ENCODE peak calls at places on chromosomes 16 and 17, in six cellular contexts. M is adipocyte, O is WTC11, S is lower lobe of right lung, U is adrenal gland, P is OCI-LY7. K is an unnamed sample.

GRCh38 chr16:62700456-62701280 is 664.4 kb upstream of the CDH8 start:
- DNase-seq in U (no peak), O (no peak), M (no peak), S (no peak), P (no peak), K (no peak)

GRCh38 chr17:44688675-44689491 is 693 bp downstream of the CCDC43 start:
- DNase-seq in M (no peak), S (no peak), O (no peak), U (no peak), P (peak; percentile 11), K (no peak)

GRCh38 chr16:88569614-88569984 is 604 bp upstream of the ZC3H18 start:
- DNase-seq in S (peak; percentile 60), P (no peak), M (no peak), O (peak; percentile 34), U (no peak), K (no peak)

GRCh38 chr16:17277981-17278381 is 192.8 kb downstream of the XYLT1 start:
- DNase-seq in U (peak; percentile 46), O (peak; percentile 62), P (peak; percentile 74), S (no peak), M (peak; percentile 24), K (no peak)

GRCh38 chr17:49825645-49826044 is 22.2 kb downstream of the TAC4 start:
- DNase-seq in O (no peak), U (no peak), M (no peak), P (no peak), S (no peak), K (no peak)

GRCh38 chr17:76867578-76868175 is 527 bp upstream of the MGAT5B start:
- DNase-seq in O (peak; percentile 40), U (no peak), P (peak; percentile 67), S (no peak), M (peak; percentile 33), K (no peak)

GRCh38 chr16:86913886-86914285 is 335.5 kb downstream of the FOXL1 start:
- DNase-seq in U (no peak), S (no peak), P (no peak), M (no peak), O (no peak), K (no peak)

GRCh38 chr17:48241131-48241591 is 133.6 kb downstream of the SNX11 start:
- DNase-seq in U (peak; percentile 40), P (no peak), O (no peak), S (no peak), M (peak; percentile 8), K (no peak)

GRCh38 chr17:57099165-57099564 is 14.1 kb downstream of the AKAP1 start:
- DNase-seq in O (no peak), P (peak; percentile 58), S (no peak), M (no peak), U (no peak), K (no peak)

GRCh38 chr17:72191356-72191755 is 70.5 kb downstream of the SOX9 start:
- DNase-seq in S (no peak), U (no peak), O (no peak), P (no peak), M (no peak), K (no peak)

GRCh38 chr17:49110504-49110903 is 22.1 kb upstream of the B4GALNT2 start:
- DNase-seq in M (no peak), S (no peak), P (no peak), U (no peak), O (no peak), K (no peak)

GRCh38 chr16:67364610-67365256 is 28.6 kb downstream of the TPPP3 start:
- DNase-seq in U (no peak), S (no peak), O (no peak), P (no peak), M (no peak), K (no peak)

GRCh38 chr16:296276-296675 is 13.3 kb downstream of the PDIA2 start:
- DNase-seq in U (no peak), P (no peak), M (no peak), S (no peak), O (no peak), K (no peak)

GRCh38 chr16:14405611-14406537 is 224.2 kb downstream of the PARN start:
- DNase-seq in P (peak; percentile 78), U (no peak), M (peak; percentile 35), O (peak; percentile 96), S (no peak), K (no peak)

GRCh38 chr17:79010304-79010646 is 711 bp upstream of the CANT1 start:
- DNase-seq in O (no peak), M (no peak), S (no peak), P (no peak), U (no peak), K (no peak)

GRCh38 chr17:64099543-64099942 is 30.4 kb downstream of the ERN1 start:
- DNase-seq in S (no peak), P (no peak), M (no peak), O (no peak), U (no peak), K (no peak)

GRCh38 chr17:2709173-2709661 is 2.3 kb downstream of the CLUH start:
- DNase-seq in U (peak; percentile 83), O (no peak), S (peak; percentile 81), P (peak; percentile 68), M (no peak), K (peak; percentile 69)

K was measured in RWPE2.